ENCODE peak calls at places on chromosome 3, in eight cellular contexts. T is endothelial cell, V is choroid plexus epithelial cell, O is WTC11, E is H1, F is transverse colon, C is pancreas, K is brain microvascular endothelial cell. X is an unnamed sample.

GRCh38 chr3:45592830-45593707 is 1.5 kb upstream of the LIMD1 start:
- DNase-seq in T (peak), V (peak), O (peak), E (peak), F (peak), C (peak), K (peak), X (peak)

GRCh38 chr3:42656680-42657610 is 3.4 kb downstream of the ZBTB47 start:
- DNase-seq in T (no peak), V (no peak), O (no peak), E (no peak), F (no peak), C (no peak), K (no peak), X (no peak)

GRCh38 chr3:6697722-6698121 is 163.2 kb upstream of the GRM7 start:
- DNase-seq in T (no peak), V (no peak), O (no peak), E (no peak), F (no peak), C (no peak), K (no peak), X (no peak)

GRCh38 chr3:5019411-5020261 is 40.4 kb downstream of the BHLHE40 start:
- DNase-seq in T (no peak), V (no peak), O (no peak), E (no peak), F (peak), C (no peak), K (no peak), X (no peak)

GRCh38 chr3:25663324-25664065 is 1.2 kb downstream of the TOP2B start:
- DNase-seq in T (peak), V (peak), O (no peak), E (no peak), F (peak), C (peak), K (no peak), X (peak)

GRCh38 chr3:148698190-148698806 is 595 bp downstream of the AGTR1 start:
- DNase-seq in T (no peak), V (peak), O (no peak), E (no peak), F (no peak), C (no peak), K (no peak), X (no peak)

GRCh38 chr3:134471521-134472193 is 14.1 kb downstream of the ANAPC13 start:
- DNase-seq in T (no peak), V (peak), O (no peak), E (no peak), F (no peak), C (no peak), K (peak), X (no peak)

GRCh38 chr3:197709135-197709534 is 27.6 kb downstream of the RUBCN start:
- DNase-seq in T (no peak), V (no peak), O (no peak), E (no peak), F (peak), C (no peak), K (no peak), X (no peak)

GRCh38 chr3:118244761-118245160 is 789.9 kb downstream of the IGSF11 start:
- DNase-seq in T (no peak), V (no peak), O (no peak), E (no peak), F (no peak), C (no peak), K (no peak), X (no peak)

GRCh38 chr3:186759231-186759930 is 24.0 kb upstream of the EIF4A2 start:
- DNase-seq in T (no peak), V (no peak), O (peak), E (no peak), F (no peak), C (no peak), K (no peak), X (no peak)

GRCh38 chr3:31246293-31247062 is 286.2 kb upstream of the STT3B start:
- DNase-seq in T (no peak), V (no peak), O (no peak), E (no peak), F (no peak), C (no peak), K (no peak), X (no peak)

GRCh38 chr3:10283638-10284037 is 9.1 kb downstream of the GHRL start:
- DNase-seq in T (no peak), V (no peak), O (no peak), E (no peak), F (no peak), C (peak), K (no peak), X (no peak)

GRCh38 chr3:105513886-105514285 is 147.2 kb downstream of the ALCAM start:
- DNase-seq in T (no peak), V (no peak), O (no peak), E (no peak), F (no peak), C (no peak), K (no peak), X (no peak)

GRCh38 chr3:173911446-173911845 is 513.9 kb downstream of the NLGN1 start:
- DNase-seq in T (no peak), V (no peak), O (no peak), E (no peak), F (no peak), C (no peak), K (no peak), X (no peak)

GRCh38 chr3:125116311-125117069 is 60.7 kb upstream of the HEG1 start:
- DNase-seq in T (no peak), V (peak), O (no peak), E (no peak), F (no peak), C (peak), K (no peak), X (no peak)

GRCh38 chr3:160475889-160476288 is 26.3 kb upstream of the TRIM59 start:
- DNase-seq in T (no peak), V (no peak), O (no peak), E (no peak), F (no peak), C (no peak), K (no peak), X (no peak)

GRCh38 chr3:160473978-160474377 is 24.4 kb upstream of the TRIM59 start:
- DNase-seq in T (no peak), V (peak), O (no peak), E (no peak), F (no peak), C (no peak), K (peak), X (no peak)

GRCh38 chr3:160475153-160475552 is 25.6 kb upstream of the TRIM59 start:
- DNase-seq in T (no peak), V (no peak), O (no peak), E (no peak), F (no peak), C (no peak), K (no peak), X (no peak)

GRCh38 chr3:160473233-160473632 is 23.6 kb upstream of the TRIM59 start:
- DNase-seq in T (no peak), V (peak), O (no peak), E (no peak), F (no peak), C (no peak), K (peak), X (no peak)

GRCh38 chr3:160474416-160474838 is 24.8 kb upstream of the TRIM59 start:
- DNase-seq in T (no peak), V (peak), O (no peak), E (no peak), F (no peak), C (no peak), K (peak), X (no peak)
- TF ChIP-seq CTCF in T (no peak), V (no peak), O (no peak), E (no peak), F (no peak), C (no peak), K (no peak), X (no peak)

GRCh38 chr3:195035345-195036202 is 235.4 kb downstream of the XXYLT1 start:
- DNase-seq in T (peak), V (no peak), O (peak), E (peak), F (no peak), C (no peak), K (no peak), X (no peak)
- TF ChIP-seq CTCF in T (no peak), V (peak), O (no peak), E (peak), F (no peak), C (no peak), K (peak), X (peak)

GRCh38 chr3:107366766-107367165 is 10.5 kb upstream of the CCDC54 start:
- DNase-seq in T (no peak), V (no peak), O (peak), E (no peak), F (no peak), C (no peak), K (peak), X (no peak)

GRCh38 chr3:107370902-107371301 is 6.3 kb upstream of the CCDC54 start:
- DNase-seq in T (no peak), V (no peak), O (no peak), E (no peak), F (no peak), C (no peak), K (no peak), X (no peak)

GRCh38 chr3:107369791-107370190 is 7.4 kb upstream of the CCDC54 start:
- DNase-seq in T (no peak), V (no peak), O (no peak), E (no peak), F (no peak), C (no peak), K (no peak), X (no peak)

GRCh38 chr3:107367353-107367752 is 9.9 kb upstream of the CCDC54 start:
- DNase-seq in T (no peak), V (peak), O (no peak), E (no peak), F (no peak), C (no peak), K (peak), X (no peak)

GRCh38 chr3:107368999-107369398 is 8.2 kb upstream of the CCDC54 start:
- DNase-seq in T (no peak), V (no peak), O (no peak), E (no peak), F (no peak), C (no peak), K (no peak), X (no peak)
- TF ChIP-seq CTCF in T (no peak), V (no peak), O (no peak), E (no peak), F (no peak), C (no peak), K (no peak), X (no peak)

GRCh38 chr3:196486263-196486662 is 17.3 kb downstream of the RNF168 start:
- DNase-seq in T (peak), V (peak), O (peak), E (no peak), F (no peak), C (no peak), K (no peak), X (no peak)
- TF ChIP-seq CTCF in T (no peak), V (peak), O (no peak), E (peak), F (no peak), C (no peak), K (peak), X (no peak)

GRCh38 chr3:88180398-88180999 is 30.7 kb downstream of the C3orf38 start:
- DNase-seq in T (no peak), V (peak), O (no peak), E (no peak), F (no peak), C (no peak), K (peak), X (no peak)
- TF ChIP-seq CTCF in T (no peak), V (peak), O (no peak), E (peak), F (no peak), C (no peak), K (peak), X (peak)

DNA sequence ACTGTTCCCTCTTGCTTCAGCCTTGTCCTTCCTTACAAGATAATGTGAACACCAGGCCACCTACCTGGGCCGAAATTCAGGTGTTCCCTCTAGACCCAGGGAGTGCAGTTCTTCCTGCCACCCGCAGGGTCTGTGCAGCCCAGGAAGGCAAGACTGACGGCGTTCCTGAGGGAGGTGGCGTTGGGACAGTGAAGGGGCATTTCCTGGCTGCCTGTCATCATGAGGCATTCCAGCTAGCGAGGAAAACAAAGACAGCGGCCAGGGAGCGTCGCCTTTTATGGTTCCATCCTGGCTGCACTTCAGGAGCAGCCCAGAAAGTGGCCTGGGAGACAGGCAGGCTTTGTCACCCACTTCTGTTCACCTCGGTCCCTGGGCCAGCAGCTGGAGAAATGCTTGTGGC is 84.8 kb upstream of the WNT5A start:
- DNase-seq in T (peak), V (no peak), O (peak), E (peak), F (peak), C (peak), K (no peak), X (peak)
- TF ChIP-seq CTCF in T (peak), V (peak), O (no peak), E (peak), F (peak), C (no peak), K (peak), X (peak)